ENCODE peak calls at places on chromosomes 11 and 22, in nine cellular contexts. X is cardiac muscle cell, G is brain microvascular endothelial cell, F is fibroblast of mammary gland, W is progenitor cell of endocrine pancreas, S is activated B cell treated with CpG ODN at 0.5 μM for 24 hours, E is activated T-cell treated with anti-CD3 and anti-CD28 coated beads for 24 hours, V is psoas muscle, Z is right atrium auricular region. K is an unnamed sample.

GRCh38 chr11:109794501-109794900 is 298.7 kb upstream of the ZC3H12C start:
- DNase-seq in X (no peak), G (no peak), F (peak), W (no peak), S (no peak), E (no peak), V (no peak), Z (no peak), K (no peak)

GRCh38 chr11:120608760-120609211 is 97.2 kb downstream of the GRIK4 start:
- DNase-seq in X (no peak), G (no peak), F (peak), W (no peak), S (no peak), E (no peak), V (peak), Z (no peak), K (peak)

GRCh38 chr11:132644511-132644910 is 887.8 kb downstream of the OPCML start:
- DNase-seq in X (no peak), G (no peak), F (no peak), W (no peak), S (no peak), E (no peak), V (no peak), Z (no peak), K (no peak)

GRCh38 chr11:126547161-126547560 is 191.7 kb downstream of the ST3GAL4 start:
- DNase-seq in X (peak), G (peak), F (peak), W (no peak), S (no peak), E (no peak), V (no peak), Z (no peak), K (no peak)

GRCh38 chr11:63888170-63889086 is 28.5 kb downstream of the RCOR2 start:
- DNase-seq in X (peak), G (peak), F (peak), W (no peak), S (peak), E (peak), V (peak), Z (peak), K (peak)

GRCh38 chr11:127106142-127106541 is 105.6 kb upstream of the KIRREL3 start:
- DNase-seq in X (no peak), G (no peak), F (no peak), W (peak), S (no peak), E (no peak), V (no peak), Z (no peak), K (peak)

GRCh38 chr22:23565942-23566715 is 14.0 kb downstream of the IGLL1 start:
- DNase-seq in X (peak), G (no peak), F (no peak), W (peak), S (no peak), E (no peak), V (no peak), Z (no peak), K (peak)

GRCh38 chr11:94844031-94844430 is 75.9 kb downstream of the AMOTL1 start:
- DNase-seq in X (no peak), G (no peak), F (no peak), W (no peak), S (no peak), E (no peak), V (no peak), Z (no peak), K (no peak)

GRCh38 chr11:121478226-121478894 is 25.6 kb upstream of the SORL1-AS1 start:
- DNase-seq in X (no peak), G (no peak), F (no peak), W (no peak), S (no peak), E (no peak), V (no peak), Z (no peak), K (no peak)

GRCh38 chr11:62546937-62547625 is 475 bp upstream of the AHNAK start:
- DNase-seq in X (peak), G (no peak), F (peak), W (no peak), S (no peak), E (no peak), V (no peak), Z (no peak), K (no peak)

GRCh38 chr11:133038850-133039249 is 493.5 kb downstream of the OPCML start:
- DNase-seq in X (no peak), G (no peak), F (no peak), W (no peak), S (no peak), E (no peak), V (no peak), Z (no peak), K (no peak)

GRCh38 chr11:64482588-64482987 is 108.4 kb upstream of the SLC22A12 start:
- DNase-seq in X (no peak), G (no peak), F (no peak), W (no peak), S (no peak), E (no peak), V (no peak), Z (no peak), K (no peak)

GRCh38 chr11:12392672-12393071 is 15.3 kb downstream of the PARVA start:
- DNase-seq in X (no peak), G (no peak), F (no peak), W (no peak), S (no peak), E (no peak), V (no peak), Z (no peak), K (no peak)

GRCh38 chr11:120169981-120170698 is 32.2 kb upstream of the TRIM29 start:
- DNase-seq in X (no peak), G (no peak), F (no peak), W (no peak), S (no peak), E (no peak), V (no peak), Z (peak), K (no peak)

GRCh38 chr11:117144477-117145392 is 648 bp downstream of the PAFAH1B2 start:
- DNase-seq in X (peak), G (peak), F (peak), W (no peak), S (peak), E (peak), V (peak), Z (peak), K (peak)

GRCh38 chr11:65426839-65427690 is 4.5 kb downstream of the NEAT1 start:
- DNase-seq in X (peak), G (peak), F (peak), W (no peak), S (no peak), E (no peak), V (peak), Z (peak), K (no peak)